ENCODE peak calls at places on chromosomes 3 and 15, in five cellular contexts. Q is breast epithelium, K is uterus, G is pancreas, H is spleen. I is an unnamed sample.

GRCh38 chr3:32460031-32460749 is 42.5 kb downstream of the CMTM6 start:
- DNase-seq in H (peak; percentile 89), Q (no peak), G (no peak), K (no peak), I (no peak)

GRCh38 chr3:55309336-55309735 is 177.8 kb downstream of the WNT5A start:
- DNase-seq in Q (no peak), G (no peak), H (no peak), K (no peak), I (no peak)

GRCh38 chr15:58114812-58115211 is 23.4 kb upstream of the AQP9 start:
- DNase-seq in Q (no peak), K (no peak), G (no peak), H (no peak), I (no peak)

GRCh38 chr15:87764461-87765236 is 491.9 kb downstream of the NTRK3 start:
- DNase-seq in K (no peak), H (no peak), Q (no peak), G (no peak), I (no peak)

GRCh38 chr15:74179983-74180688 is 6.6 kb downstream of the ISLR start:
- DNase-seq in Q (peak; percentile 49), K (peak; percentile 48), H (peak; percentile 73), G (no peak), I (peak; percentile 70)

GRCh38 chr3:7423995-7424394 is 563.1 kb downstream of the GRM7 start:
- DNase-seq in Q (no peak), G (no peak), K (no peak), H (no peak), I (no peak)

GRCh38 chr3:161371441-161372320 is at the start of gene SPTSSB:
- DNase-seq in G (peak; percentile 80), K (no peak), Q (no peak), H (peak; percentile 80), I (peak; percentile 88)

GRCh38 chr15:58498821-58499580 is 67.2 kb downstream of the LIPC start:
- DNase-seq in H (no peak), K (no peak), Q (no peak), G (no peak), I (peak; percentile 88)

GRCh38 chr3:188389711-188390346 is 235.9 kb downstream of the LPP start:
- DNase-seq in K (no peak), G (no peak), H (peak; percentile 81), Q (no peak), I (peak; percentile 37)

GRCh38 chr15:76982356-76982755 is 12.6 kb upstream of the PSTPIP1 start:
- DNase-seq in K (no peak), H (no peak), Q (no peak), G (no peak), I (no peak)

GRCh38 chr3:16896820-16897219 is 12.1 kb downstream of the PLCL2 start:
- DNase-seq in H (no peak), G (no peak), K (no peak), Q (no peak), I (no peak)

GRCh38 chr15:76196286-76196948 is 114.9 kb downstream of the ETFA start:
- DNase-seq in K (peak; percentile 93), G (peak; percentile 70), Q (peak; percentile 76), H (peak; percentile 65), I (peak; percentile 84)

GRCh38 chr3:69330891-69331400 is 54.9 kb downstream of the FRMD4B start:
- DNase-seq in H (no peak), G (no peak), Q (no peak), K (no peak), I (no peak)

GRCh38 chr3:42024578-42025387 is 62.9 kb upstream of the ULK4 start:
- DNase-seq in K (no peak), Q (no peak), H (no peak), G (no peak), I (no peak)

GRCh38 chr3:44914936-44915335 is 40.5 kb downstream of the TGM4 start:
- DNase-seq in H (no peak), Q (no peak), K (no peak), G (no peak), I (no peak)

GRCh38 chr3:5613580-5613979 is 426.1 kb downstream of the EDEM1 start:
- DNase-seq in G (no peak), Q (no peak), K (no peak), H (no peak), I (no peak)

GRCh38 chr15:63073497-63074172 is 31.1 kb downstream of the TPM1 start:
- DNase-seq in Q (no peak), G (no peak), H (no peak), K (no peak), I (no peak)

GRCh38 chr3:56732109-56732508 is 49.0 kb upstream of the TASOR start:
- DNase-seq in H (no peak), G (no peak), K (no peak), Q (no peak), I (no peak)

GRCh38 chr15:29454506-29454905 is 184.9 kb upstream of the NSMCE3 start:
- DNase-seq in K (no peak), H (no peak), G (no peak), Q (no peak), I (no peak)

GRCh38 chr15:95174281-95174680 is 942.9 kb downstream of the MCTP2 start:
- DNase-seq in Q (no peak), K (peak; percentile 40), G (no peak), H (no peak), I (peak; percentile 85)

GRCh38 chr15:32746116-32746857 is 28.5 kb downstream of the GREM1 start:
- DNase-seq in G (no peak), Q (no peak), H (no peak), K (no peak), I (no peak)

GRCh38 chr3:194061421-194062029 is 74.4 kb upstream of the HES1 start:
- DNase-seq in G (no peak), H (no peak), Q (no peak), K (no peak), I (no peak)

GRCh38 chr3:194065119-194065392 is 70.9 kb upstream of the HES1 start:
- DNase-seq in Q (no peak), K (no peak), H (no peak), G (no peak), I (no peak)

GRCh38 chr3:194062825-194063224 is 73.1 kb upstream of the HES1 start:
- DNase-seq in H (no peak), G (no peak), Q (no peak), K (no peak), I (no peak)

GRCh38 chr3:194067949-194068362 is 68.0 kb upstream of the HES1 start:
- DNase-seq in K (no peak), H (no peak), Q (no peak), G (no peak), I (no peak)

GRCh38 chr3:194064380-194065118 is 71.4 kb upstream of the HES1 start:
- DNase-seq in G (no peak), H (no peak), K (no peak), Q (no peak), I (no peak)
- H3K4me1 ChIP-seq in G (no peaks in the 10 kb centered on the region), H (no peaks in the 10 kb centered on the region), K (no peaks in the 10 kb centered on the region), Q (no peaks in the 10 kb centered on the region), I (no peaks in the 10 kb centered on the region)

GRCh38 chr3:13260259-13261103 is 159.6 kb downstream of the NUP210 start:
- DNase-seq in K (no peak), Q (no peak), H (no peak), G (no peak), I (no peak)
- TF ChIP-seq CTCF in K (no peak), Q (no peak), H (no peak), G (no peak), I (no peak)

DNA sequence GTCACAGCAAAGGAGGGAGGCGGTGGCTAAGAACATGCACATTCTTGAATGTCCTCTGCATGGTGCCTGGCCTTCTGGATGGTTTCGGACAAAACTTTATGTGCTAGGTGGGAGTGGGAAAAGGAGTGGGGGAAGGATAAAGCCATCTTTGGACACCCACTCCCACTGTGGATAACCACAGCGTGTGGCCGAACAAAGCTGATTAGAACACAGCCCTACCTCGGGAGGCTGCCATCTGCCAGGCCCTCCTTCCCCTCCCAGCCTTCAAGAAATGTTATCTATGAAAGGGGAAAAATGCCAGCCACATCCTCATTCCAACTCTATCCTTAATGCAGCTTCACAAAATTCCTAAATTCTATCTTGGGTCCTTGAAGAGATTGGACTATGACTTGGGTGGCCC is 18.8 kb downstream of the AMOTL2 start:
- DNase-seq in H (peak; percentile 15), G (no peak), Q (no peak), K (no peak), I (no peak)
- H3K27ac ChIP-seq in H (no peak overlapping the region), G (peak overlapping the region; percentile 77), Q (peak overlapping the region; percentile 79), K (peak overlapping the region; percentile 42), I (peak overlapping the region; percentile 73)

GRCh38 chr3:10394491-10395025 is 73.6 kb upstream of the SEC13 start:
- DNase-seq in G (no peak), H (peak; percentile 56), K (no peak), Q (no peak), I (no peak)
- H3K4me1 ChIP-seq in G (no peaks in the 10 kb centered on the region), H (peaks cover 17% of the 10 kb centered on the region), K (no peaks in the 10 kb centered on the region), Q (peaks cover 8% of the 10 kb centered on the region), I (no peaks in the 10 kb centered on the region)

DNA sequence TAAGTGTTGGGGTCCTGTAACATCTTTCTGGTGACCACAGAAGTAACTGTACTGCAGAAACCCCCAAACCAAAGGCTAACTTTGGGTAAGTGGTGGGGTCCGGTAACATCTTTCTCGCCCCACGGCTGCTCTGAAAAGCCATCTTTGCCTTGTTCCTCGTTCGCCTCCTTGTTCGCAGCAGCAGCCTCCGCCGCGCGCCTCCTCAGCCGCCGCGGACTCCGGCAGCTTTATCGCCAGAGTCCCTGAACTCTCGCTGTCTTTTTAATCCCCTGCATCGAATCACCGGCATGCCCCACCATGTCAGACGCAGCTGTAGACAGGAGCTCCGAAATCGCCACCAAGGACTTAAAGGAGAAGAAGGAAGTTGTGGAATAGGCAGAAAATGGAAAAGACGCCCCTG is 316.8 kb downstream of the TUSC7 start:
- DNase-seq in Q (no peak), H (no peak), K (no peak), G (no peak), I (no peak)
- TF ChIP-seq CTCF in Q (no peak), H (no peak), K (no peak), G (no peak), I (no peak)

GRCh38 chr3:62870321-62870720 is 4.9 kb downstream of the CADPS start:
- DNase-seq in K (no peak), H (no peak), G (no peak), Q (no peak), I (no peak)
- H3K27ac ChIP-seq in K (no peak overlapping the region), H (no peak overlapping the region), G (no peak overlapping the region), Q (no peak overlapping the region), I (no peak overlapping the region)

GRCh38 chr15:57017024-57017423 is 98.6 kb downstream of the TCF12 start:
- DNase-seq in H (no peak), K (no peak), Q (no peak), G (no peak), I (no peak)
- H3K4me1 ChIP-seq in H (no peaks in the 10 kb centered on the region), K (no peaks in the 10 kb centered on the region), Q (no peaks in the 10 kb centered on the region), G (no peaks in the 10 kb centered on the region), I (peaks cover 2% of the 10 kb centered on the region)